ENCODE peak calls at places on chromosome 12, in seven cellular contexts. R is HT1080; J is activated CD4-positive, alpha-beta T cell treated with anti-CD3 and anti-CD28 coated beads, Interleukin-2, amount 10 ng/mL, durations not matched to agents 7 days and 5 days; D is H54; F is NCI-H1105; Y is GM04504; O is mucosa of gallbladder. T is an unnamed sample.

GRCh38 chr12:28415755-28416154 is 225.5 kb downstream of the CCDC91 start:
- DNase-seq in D (peak), Y (peak), F (no peak), J (no peak), O (no peak), R (peak), T (no peak)

GRCh38 chr12:124581792-124582424 is 14.5 kb upstream of the NCOR2 start:
- DNase-seq in O (no peak), Y (no peak), J (no peak), F (no peak), R (no peak), D (no peak), T (no peak)

GRCh38 chr12:130017571-130018449 is 114.0 kb upstream of the TMEM132D start:
- DNase-seq in Y (no peak), J (no peak), O (peak), D (no peak), F (no peak), R (peak), T (no peak)

GRCh38 chr12:58967551-58967950 is 47.2 kb upstream of the LRIG3 start:
- DNase-seq in Y (no peak), F (no peak), J (no peak), O (no peak), D (no peak), R (no peak), T (no peak)

GRCh38 chr12:57205931-57206330 is 10.7 kb upstream of the NXPH4 start:
- DNase-seq in F (no peak), Y (no peak), J (no peak), O (no peak), R (no peak), D (no peak), T (no peak)

GRCh38 chr12:56256326-56256960 is 1.7 kb downstream of the ANKRD52 start:
- DNase-seq in J (no peak), R (peak), O (no peak), Y (no peak), D (peak), F (no peak), T (no peak)

GRCh38 chr12:52151153-52151858 is 40.5 kb downstream of the KRT80 start:
- DNase-seq in J (no peak), Y (no peak), F (no peak), O (no peak), R (no peak), D (no peak), T (no peak)

GRCh38 chr12:79725987-79726386 is 35.2 kb upstream of the PAWR start:
- DNase-seq in O (no peak), D (peak), J (no peak), R (peak), Y (peak), F (no peak), T (no peak)

GRCh38 chr12:79546461-79547043 is 144.2 kb downstream of the PAWR start:
- DNase-seq in D (no peak), F (no peak), Y (no peak), R (peak), J (no peak), O (no peak), T (no peak)

GRCh38 chr12:89529738-89530137 is 3.9 kb upstream of the POC1B start:
- DNase-seq in D (peak), O (no peak), F (peak), R (peak), Y (no peak), J (peak), T (no peak)

GRCh38 chr12:102948941-102949352 is 8.5 kb upstream of the ASCL1 start:
- DNase-seq in F (peak), D (no peak), R (peak), O (peak), J (peak), Y (no peak), T (peak)

GRCh38 chr12:52591521-52591920 is 9.7 kb downstream of the KRT72 start:
- DNase-seq in J (no peak), D (no peak), Y (no peak), O (no peak), R (no peak), F (no peak), T (no peak)

GRCh38 chr12:25364529-25365339 is 114.0 kb upstream of the KRAS start:
- DNase-seq in Y (no peak), R (no peak), F (no peak), O (no peak), J (peak), D (no peak), T (no peak)

GRCh38 chr12:100951756-100952155 is 157.2 kb downstream of the ANO4 start:
- DNase-seq in D (no peak), R (peak), F (no peak), J (no peak), Y (no peak), O (no peak), T (no peak)

GRCh38 chr12:50806176-50806575 is 36.5 kb upstream of the TMPRSS12 start:
- DNase-seq in D (no peak), O (no peak), F (no peak), R (no peak), Y (no peak), J (no peak), T (no peak)

GRCh38 chr12:27515671-27516070 is 8.3 kb upstream of the PPFIBP1 start:
- DNase-seq in J (no peak), Y (no peak), F (no peak), O (no peak), D (no peak), R (no peak), T (no peak)

GRCh38 chr12:49188205-49188915 is 520 bp downstream of the TUBA1A start:
- DNase-seq in O (peak), R (peak), D (peak), F (no peak), Y (peak), J (peak), T (peak)

GRCh38 chr12:115337693-115338543 is 653.9 kb upstream of the TBX3 start:
- DNase-seq in D (peak), Y (peak), J (no peak), O (peak), F (no peak), R (peak), T (no peak)

GRCh38 chr12:63206908-63207307 is 55.9 kb upstream of the AVPR1A start:
- DNase-seq in Y (peak), O (no peak), F (peak), J (no peak), R (no peak), D (no peak), T (no peak)

GRCh38 chr12:31031951-31032335 is 41.7 kb upstream of the DDX11 start:
- DNase-seq in F (no peak), D (no peak), O (no peak), R (no peak), Y (no peak), J (no peak), T (no peak)

GRCh38 chr12:43805149-43805856 is 814 bp downstream of the TWF1 start:
- DNase-seq in O (no peak), R (no peak), J (no peak), F (peak), Y (no peak), D (no peak), T (no peak)

GRCh38 chr12:124556896-124557501 is 10.4 kb downstream of the NCOR2 start:
- DNase-seq in Y (no peak), D (no peak), F (no peak), O (no peak), J (no peak), R (no peak), T (no peak)

GRCh38 chr12:106139422-106140141 is 828 bp upstream of the NUAK1 start:
- DNase-seq in J (no peak), O (peak), Y (peak), F (peak), D (peak), R (peak), T (no peak)

GRCh38 chr12:91777268-91777997 is 368.2 kb downstream of the BTG1 start:
- DNase-seq in R (peak), D (no peak), Y (no peak), O (no peak), F (no peak), J (no peak), T (no peak)

GRCh38 chr12:52032431-52032796 is 18.8 kb upstream of the NR4A1 start:
- DNase-seq in F (no peak), O (peak), J (no peak), D (no peak), Y (no peak), R (no peak), T (no peak)

GRCh38 chr12:108568653-108569154 is 6.3 kb downstream of the ISCU start:
- DNase-seq in J (peak), O (no peak), Y (no peak), D (no peak), F (no peak), R (no peak), T (peak)

GRCh38 chr12:52091869-52092268 is 12.4 kb downstream of the SMIM41 start:
- DNase-seq in J (no peak), D (no peak), Y (no peak), R (no peak), F (peak), O (no peak), T (no peak)

GRCh38 chr12:116861331-116861730 is 19.9 kb downstream of the HRK start:
- DNase-seq in J (peak), R (peak), Y (peak), D (no peak), F (no peak), O (peak), T (peak)